ENCODE peak calls at places on chromosomes 12 and 14, in nine cellular contexts. E is IMR-90, C is esophagus squamous epithelium, R is HCT116, M is stomach, J is endothelial cell of umbilical vein, Z is heart left ventricle, P is Peyer's patch, F is gastrocnemius medialis. V is an unnamed sample. For H3K36me3, the result is how much of the 10 kb centered on the place peaks cover.

GRCh38 chr14:88270781-88271180 is 52.3 kb downstream of the KCNK10 start:
- DNase-seq in E (no peak), C (no peak), R (no peak), M (peak), J (no peak), Z (no peak), P (peak), F (no peak), V (no peak)

GRCh38 chr12:93127582-93128331 is 198.7 kb upstream of the EEA1 start:
- DNase-seq in E (peak), C (no peak), R (no peak), M (peak), J (no peak), Z (peak), P (peak), F (peak), V (no peak)

GRCh38 chr12:59780605-59781135 is 184.8 kb downstream of the SLC16A7 start:
- DNase-seq in E (peak), C (no peak), R (peak), M (no peak), J (peak), Z (no peak), P (no peak), F (no peak), V (no peak)

GRCh38 chr14:32078030-32078793 is 1.1 kb downstream of the ARHGAP5 start:
- DNase-seq in E (peak), C (no peak), R (no peak), M (peak), J (peak), Z (peak), P (peak), F (peak), V (no peak)

GRCh38 chr14:74658535-74659130 is 46.6 kb upstream of the LTBP2 start:
- DNase-seq in E (peak), C (no peak), R (no peak), M (no peak), J (peak), Z (no peak), P (no peak), F (no peak), V (no peak)

GRCh38 chr14:42229294-42229693 is 622.6 kb downstream of the LRFN5 start:
- DNase-seq in E (no peak), C (no peak), R (no peak), M (no peak), J (no peak), Z (no peak), P (no peak), F (no peak), V (no peak)

GRCh38 chr12:62800707-62801400 is 134.1 kb downstream of the PPM1H start:
- DNase-seq in E (no peak), C (no peak), R (no peak), M (no peak), J (no peak), Z (no peak), P (no peak), F (no peak), V (no peak)

GRCh38 chr14:87049886-87050820 is 942.8 kb downstream of the GALC start:
- DNase-seq in E (peak), C (no peak), R (no peak), M (no peak), J (no peak), Z (no peak), P (no peak), F (no peak), V (no peak)

GRCh38 chr12:108126990-108127468 is 2.1 kb upstream of the WSCD2 start:
- DNase-seq in E (no peak), C (no peak), R (no peak), M (no peak), J (no peak), Z (no peak), P (no peak), F (no peak), V (no peak)

GRCh38 chr12:44774815-44775411 is 101.2 kb downstream of the NELL2 start:
- DNase-seq in E (peak), C (no peak), R (peak), M (peak), J (peak), Z (no peak), P (peak), F (no peak), V (peak)

DNA sequence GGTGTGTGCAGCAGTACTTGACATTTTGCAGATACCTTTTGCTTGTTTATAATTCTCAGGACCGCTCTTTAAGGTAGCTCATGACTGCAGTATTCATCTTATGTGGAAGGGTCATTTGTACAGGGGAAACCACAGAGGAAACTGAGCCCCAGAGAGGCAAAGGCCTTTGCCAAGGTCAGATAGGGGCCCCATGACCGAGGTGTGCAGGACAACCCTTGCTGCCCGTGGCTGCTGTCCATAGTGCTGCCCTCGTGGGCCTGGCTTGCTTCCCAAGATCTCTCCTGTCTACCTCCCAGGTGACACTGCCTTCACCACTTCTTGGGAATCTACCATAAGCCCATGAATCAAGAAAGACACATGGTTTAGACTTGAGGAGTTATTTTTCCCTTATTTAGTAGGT is 198.7 kb upstream of the BCL2L14 start:
- DNase-seq in E (no peak), C (no peak), R (no peak), M (no peak), J (no peak), Z (no peak), P (no peak), F (no peak), V (no peak)
- H3K36me3 ChIP-seq in E (under half), C (under half), R (under half), M (under half), J (under half), Z (under half), P (under half), F (under half), V (under half)

GRCh38 chr12:111600296-111600562 is 1.1 kb upstream of the ATXN2 start:
- DNase-seq in E (no peak), C (no peak), R (no peak), M (no peak), J (no peak), Z (no peak), P (no peak), F (no peak), V (no peak)

GRCh38 chr12:111599459-111600295 is 562 bp upstream of the ATXN2 start:
- DNase-seq in E (peak), C (peak), R (peak), M (peak), J (peak), Z (peak), P (peak), F (peak), V (peak)

GRCh38 chr12:111596985-111597730 is 2.0 kb downstream of the ATXN2 start:
- DNase-seq in E (peak), C (no peak), R (peak), M (peak), J (peak), Z (peak), P (peak), F (peak), V (peak)

GRCh38 chr12:111598637-111599458 is at the start of gene ATXN2:
- DNase-seq in E (no peak), C (no peak), R (no peak), M (peak), J (peak), Z (peak), P (peak), F (peak), V (peak)

GRCh38 chr12:111597731-111598636 is 1.1 kb downstream of the ATXN2 start:
- DNase-seq in E (no peak), C (no peak), R (no peak), M (peak), J (peak), Z (peak), P (peak), F (peak), V (no peak)
- TF ChIP-seq POLR2A in E (no peak), C (peak), R (no peak), M (no peak), J (no peak), Z (no peak), P (no peak), F (no peak), V (no peak)

GRCh38 chr14:101084436-101084826 is 180.9 kb upstream of the RTL1 start:
- DNase-seq in E (no peak), C (no peak), R (no peak), M (peak), J (no peak), Z (no peak), P (peak), F (no peak), V (no peak)

GRCh38 chr14:101082036-101082435 is 178.5 kb upstream of the RTL1 start:
- DNase-seq in E (no peak), C (no peak), R (no peak), M (peak), J (no peak), Z (no peak), P (no peak), F (no peak), V (no peak)

GRCh38 chr14:101080922-101081593 is 177.5 kb upstream of the RTL1 start:
- DNase-seq in E (no peak), C (no peak), R (no peak), M (no peak), J (no peak), Z (no peak), P (no peak), F (no peak), V (no peak)

GRCh38 chr14:101082436-101083384 is 179.2 kb upstream of the RTL1 start:
- DNase-seq in E (no peak), C (no peak), R (no peak), M (peak), J (no peak), Z (no peak), P (peak), F (no peak), V (no peak)

DNA sequence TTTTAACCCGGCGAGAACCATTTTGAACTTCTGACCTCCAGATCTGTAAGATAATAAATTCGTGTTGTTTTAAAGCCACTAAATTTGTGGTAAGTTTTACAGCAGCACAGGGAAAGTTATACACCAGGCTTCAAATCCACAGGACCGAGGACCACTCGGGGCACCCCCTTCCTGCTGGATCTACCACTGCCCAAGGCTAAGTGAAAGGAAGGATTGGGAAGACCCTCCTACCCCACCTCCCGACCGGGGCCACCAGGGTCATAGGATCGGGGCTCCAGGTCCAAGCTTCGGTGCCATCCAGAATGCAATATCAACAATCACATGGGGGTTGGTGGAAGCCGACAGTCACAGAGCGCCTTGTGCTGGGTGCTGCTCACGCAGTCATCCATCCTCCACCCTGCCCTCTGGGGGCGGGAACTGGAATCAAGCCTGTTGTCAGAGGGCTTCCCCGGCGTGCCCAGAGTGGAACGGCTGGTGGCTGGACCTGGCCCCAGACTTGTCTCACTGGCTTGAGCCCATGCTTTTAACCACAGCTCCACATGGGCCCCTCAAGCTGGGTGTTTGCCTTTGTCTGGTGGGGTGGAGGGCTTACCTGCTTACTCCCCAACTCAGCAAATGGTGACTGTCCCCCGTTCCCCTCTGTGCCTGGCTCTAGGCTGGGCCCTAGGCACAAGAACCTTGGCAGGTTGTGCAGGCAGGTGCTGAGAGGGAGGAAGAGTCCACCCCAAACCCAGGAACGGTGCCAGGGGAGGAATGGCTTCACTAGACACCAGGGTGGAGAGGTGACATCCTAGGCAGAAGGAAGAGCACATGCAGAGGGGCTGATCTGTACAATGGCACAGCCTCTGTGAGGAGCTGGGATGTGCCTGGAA is 180.3 kb upstream of the RTL1 start:
- DNase-seq in E (no peak), C (no peak), R (peak), M (peak), J (no peak), Z (no peak), P (peak), F (no peak), V (no peak)
- H3K36me3 ChIP-seq in E (under half), C (under half), R (under half), M (under half), J (under half), Z (under half), P (under half), F (under half), V (under half)

DNA sequence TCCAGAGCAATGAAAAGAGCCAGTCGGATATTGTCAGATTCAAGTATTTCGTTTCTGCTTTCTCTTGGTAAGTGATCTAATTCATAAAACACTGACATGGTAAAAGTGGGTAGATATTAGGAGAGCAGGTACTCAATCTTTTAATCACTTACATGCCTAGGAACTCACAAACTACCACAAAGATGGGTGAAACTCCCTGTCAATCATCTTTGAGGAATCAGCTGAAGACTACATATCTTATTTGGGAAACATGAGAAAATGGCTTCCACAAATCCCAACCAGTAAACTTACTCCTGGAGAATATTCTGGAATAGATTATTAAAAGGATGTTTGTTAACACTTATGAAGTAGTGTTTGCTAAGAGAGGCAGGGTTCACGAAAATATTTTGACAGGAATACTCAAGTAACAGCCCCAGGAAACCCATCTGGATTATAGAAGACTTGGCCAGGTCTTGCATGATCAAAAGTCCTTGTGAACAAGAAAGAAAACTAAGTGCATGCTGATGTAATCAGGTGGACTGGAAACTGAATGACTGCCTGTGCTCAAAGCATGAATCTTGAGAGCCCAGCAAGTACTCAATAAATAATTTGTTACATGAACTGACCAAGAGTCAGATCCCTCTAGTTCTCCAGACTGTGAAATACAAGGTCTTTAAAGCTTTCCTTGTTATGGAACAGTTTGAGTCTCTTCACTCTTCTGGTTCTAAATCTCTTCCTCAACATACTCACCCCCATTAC is 15.5 kb downstream of the CNIH1 start:
- DNase-seq in E (no peak), C (no peak), R (no peak), M (no peak), J (no peak), Z (no peak), P (no peak), F (no peak), V (no peak)
- TF ChIP-seq POLR2A in E (no peak), C (no peak), R (no peak), M (no peak), J (no peak), Z (no peak), P (no peak), F (no peak), V (no peak)

GRCh38 chr12:49272790-49273725 is 8.2 kb downstream of the TUBA1C start:
- DNase-seq in E (no peak), C (no peak), R (no peak), M (no peak), J (no peak), Z (no peak), P (no peak), F (no peak), V (no peak)

GRCh38 chr12:49277466-49277865 is 12.6 kb downstream of the TUBA1C start:
- DNase-seq in E (no peak), C (no peak), R (no peak), M (no peak), J (no peak), Z (no peak), P (no peak), F (no peak), V (no peak)

GRCh38 chr12:49274396-49275069 is 9.7 kb downstream of the TUBA1C start:
- DNase-seq in E (no peak), C (no peak), R (no peak), M (no peak), J (no peak), Z (peak), P (no peak), F (no peak), V (no peak)

GRCh38 chr12:49276304-49277290 is 11.7 kb downstream of the TUBA1C start:
- DNase-seq in E (no peak), C (no peak), R (no peak), M (no peak), J (no peak), Z (no peak), P (no peak), F (no peak), V (no peak)

GRCh38 chr12:49273726-49274395 is 9.0 kb downstream of the TUBA1C start:
- DNase-seq in E (no peak), C (no peak), R (no peak), M (no peak), J (no peak), Z (no peak), P (no peak), F (no peak), V (no peak)
- H3K36me3 ChIP-seq in E (under half), C (under half), R (under half), M (half or more), J (under half), Z (under half), P (under half), F (under half), V (under half)